ENCODE peak calls at places on chromosomes 4 and X, in nine cellular contexts. M, I, R, E, D, S, F, B and P are unnamed samples.

GRCh38 chrX:632391-633042 is 1.9 kb downstream of the SHOX start:
- DNase-seq in M (no peak), I (no peak), R (no peak), E (no peak), D (peak; percentile 73), S (no peak), F (no peak), B (no peak), P (no peak)

GRCh38 chrX:119853449-119853848 is 686 bp upstream of the UPF3B start:
- DNase-seq in M (no peak), I (no peak), R (peak; percentile 34), E (no peak), D (peak; percentile 45), S (no peak), F (no peak), B (peak; percentile 19), P (no peak)

GRCh38 chrX:29826651-29827206 is 388.6 kb upstream of the MAGEB2 start:
- DNase-seq in M (no peak), I (no peak), R (no peak), E (no peak), D (no peak), S (no peak), F (no peak), B (no peak), P (no peak)

GRCh38 chrX:102712967-102713677 is 874 bp downstream of the GPRASP2 start:
- DNase-seq in M (peak; percentile 70), I (peak; percentile 51), R (peak; percentile 71), E (peak; percentile 52), D (peak; percentile 74), S (peak; percentile 15), F (peak; percentile 74), B (peak; percentile 74), P (peak; percentile 55)

GRCh38 chr4:9893329-9894108 is 112.1 kb downstream of the DRD5 start:
- DNase-seq in M (no peak), I (no peak), R (no peak), E (no peak), D (peak; percentile 55), S (no peak), F (no peak), B (no peak), P (no peak)

GRCh38 chr4:15562623-15563022 is 92.5 kb downstream of the FBXL5 start:
- DNase-seq in M (no peak), I (no peak), R (no peak), E (no peak), D (no peak), S (no peak), F (no peak), B (no peak), P (no peak)

GRCh38 chr4:142719854-142720541 is 126.1 kb downstream of the INPP4B start:
- DNase-seq in M (peak; percentile 29), I (no peak), R (peak; percentile 57), E (no peak), D (no peak), S (no peak), F (no peak), B (no peak), P (no peak)

GRCh38 chr4:42712854-42713253 is 55.9 kb upstream of the ATP8A1 start:
- DNase-seq in M (no peak), I (no peak), R (no peak), E (no peak), D (no peak), S (no peak), F (no peak), B (no peak), P (no peak)

GRCh38 chr4:121514443-121514842 is 133.6 kb upstream of the QRFPR start:
- DNase-seq in M (no peak), I (no peak), R (no peak), E (no peak), D (peak; percentile 83), S (no peak), F (no peak), B (no peak), P (no peak)

GRCh38 chrX:44312421-44312820 is 31.1 kb downstream of the EFHC2 start:
- DNase-seq in M (no peak), I (no peak), R (no peak), E (no peak), D (no peak), S (no peak), F (no peak), B (no peak), P (no peak)
- H3K4me1 ChIP-seq in M (no peaks in the 10 kb centered on the region), I (no peaks in the 10 kb centered on the region), R (no peaks in the 10 kb centered on the region), E (no peaks in the 10 kb centered on the region), D (no peaks in the 10 kb centered on the region), S (no peaks in the 10 kb centered on the region), F (no peaks in the 10 kb centered on the region), B (no peaks in the 10 kb centered on the region), P (no peaks in the 10 kb centered on the region)

GRCh38 chr4:122973465-122973864 is 51.1 kb upstream of the NUDT6 start:
- DNase-seq in M (no peak), I (no peak), R (no peak), E (no peak), D (no peak), S (no peak), F (no peak), B (no peak), P (no peak)
- H3K4me1 ChIP-seq in M (peaks cover 6% of the 10 kb centered on the region), I (no peaks in the 10 kb centered on the region), R (peaks cover 3% of the 10 kb centered on the region), E (no peaks in the 10 kb centered on the region), D (no peaks in the 10 kb centered on the region), S (no peaks in the 10 kb centered on the region), F (no peaks in the 10 kb centered on the region), B (no peaks in the 10 kb centered on the region), P (no peaks in the 10 kb centered on the region)

GRCh38 chr4:163598489-163598888 is 104.0 kb downstream of the TMA16 start:
- DNase-seq in M (no peak), I (no peak), R (no peak), E (no peak), D (no peak), S (no peak), F (no peak), B (no peak), P (no peak)
- H3K4me1 ChIP-seq in M (no peaks in the 10 kb centered on the region), I (no peaks in the 10 kb centered on the region), R (no peaks in the 10 kb centered on the region), E (no peaks in the 10 kb centered on the region), D (no peaks in the 10 kb centered on the region), S (no peaks in the 10 kb centered on the region), F (no peaks in the 10 kb centered on the region), B (no peaks in the 10 kb centered on the region), P (no peaks in the 10 kb centered on the region)

GRCh38 chr4:37991623-37992410 is 31.6 kb downstream of the PTTG2 start:
- DNase-seq in M (no peak), I (no peak), R (no peak), E (no peak), D (peak; percentile 56), S (no peak), F (no peak), B (no peak), P (no peak)

GRCh38 chr4:37990731-37991130 is 30.5 kb downstream of the PTTG2 start:
- DNase-seq in M (no peak), I (no peak), R (no peak), E (no peak), D (no peak), S (no peak), F (no peak), B (no peak), P (no peak)

GRCh38 chr4:37985730-37986275 is 25.6 kb downstream of the PTTG2 start:
- DNase-seq in M (no peak), I (no peak), R (no peak), E (no peak), D (no peak), S (no peak), F (no peak), B (no peak), P (no peak)

GRCh38 chr4:37988670-37989069 is 28.5 kb downstream of the PTTG2 start:
- DNase-seq in M (no peak), I (no peak), R (no peak), E (no peak), D (peak; percentile 79), S (no peak), F (no peak), B (no peak), P (no peak)

DNA sequence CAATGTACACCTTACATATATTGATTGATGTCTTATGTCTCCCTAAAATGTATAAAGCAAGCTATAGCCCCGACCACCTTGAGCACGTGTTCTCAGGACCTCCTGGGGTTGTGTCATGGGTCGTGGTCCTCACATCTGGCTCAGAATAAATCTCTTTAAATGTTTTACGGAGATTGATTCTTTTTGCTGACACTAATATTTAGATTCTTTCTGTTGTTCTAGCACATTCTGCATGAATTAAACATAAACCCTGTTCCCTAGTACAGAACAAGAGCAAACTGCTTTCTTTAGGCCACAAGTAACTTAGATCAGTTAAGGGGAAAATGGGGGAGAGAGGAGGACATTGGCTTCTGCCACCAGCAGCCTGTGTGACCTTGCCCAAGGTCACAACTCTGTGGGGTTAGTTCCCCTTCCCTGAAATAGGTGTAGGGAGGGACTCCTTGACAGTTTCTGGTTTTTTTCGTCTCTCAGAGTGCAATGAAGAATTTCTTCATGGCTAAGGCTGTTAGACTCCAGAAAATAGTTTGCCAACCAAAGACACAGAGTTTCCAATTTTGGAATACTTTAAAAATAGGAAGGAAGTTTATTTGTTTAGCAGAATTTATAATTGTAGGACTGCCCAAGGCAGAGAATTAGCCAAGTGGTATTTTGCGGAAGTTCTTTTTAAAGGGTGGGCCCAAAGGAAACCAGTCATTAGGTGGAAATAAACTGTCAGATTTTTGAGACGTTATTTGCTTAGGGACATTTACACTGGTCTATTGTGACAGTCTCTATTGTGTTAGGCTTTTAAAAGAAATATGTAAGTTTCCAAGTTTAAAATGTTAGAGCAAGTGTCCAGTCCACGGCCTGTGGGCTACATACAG is 29.4 kb downstream of the PTTG2 start:
- DNase-seq in M (no peak), I (no peak), R (no peak), E (no peak), D (no peak), S (no peak), F (no peak), B (no peak), P (no peak)
- H3K4me1 ChIP-seq in M (no peaks in the 10 kb centered on the region), I (peaks cover 6% of the 10 kb centered on the region), R (no peaks in the 10 kb centered on the region), E (peaks cover 44% of the 10 kb centered on the region), D (peaks cover 20% of the 10 kb centered on the region), S (peaks cover 5% of the 10 kb centered on the region), F (peaks cover 80% of the 10 kb centered on the region), B (peaks cover 35% of the 10 kb centered on the region), P (peaks cover 10% of the 10 kb centered on the region)